ENCODE peak calls at places on chromosomes 16 and 17, in four cellular contexts. One of them, this sample, is unnamed.

GRCh38 chr17:36188891-36189306 is 7.7 kb downstream of the CCL3L1 start:
- DNase-seq in B cell: peak; percentile 38
- DNase-seq in A549: no peak
- DNase-seq in lower lobe of right lung: peak; percentile 73
- DNase-seq in this sample: peak; percentile 48

GRCh38 chr16:72191551-72191950 is 19.6 kb upstream of the PMFBP1 start:
- DNase-seq in A549: no peak
- DNase-seq in lower lobe of right lung: no peak
- DNase-seq in B cell: no peak
- DNase-seq in this sample: no peak

GRCh38 chr16:9159839-9160550 is 68.6 kb downstream of the HAPSTR1 start:
- DNase-seq in lower lobe of right lung: peak; percentile 59
- DNase-seq in A549: peak; percentile 62
- DNase-seq in B cell: peak; percentile 21
- DNase-seq in this sample: peak; percentile 62

GRCh38 chr17:30584810-30585209 is 107.6 kb downstream of the GOSR1 start:
- DNase-seq in B cell: no peak
- DNase-seq in A549: no peak
- DNase-seq in lower lobe of right lung: no peak
- DNase-seq in this sample: no peak

GRCh38 chr16:80231888-80232287 is 308.9 kb upstream of the DYNLRB2 start:
- DNase-seq in A549: no peak
- DNase-seq in lower lobe of right lung: no peak
- DNase-seq in B cell: no peak
- DNase-seq in this sample: peak; percentile 24

GRCh38 chr17:44348234-44348987 is 3.3 kb downstream of the GRN start:
- DNase-seq in A549: no peak
- DNase-seq in lower lobe of right lung: peak; percentile 76
- DNase-seq in B cell: peak; percentile 84
- DNase-seq in this sample: peak; percentile 84

GRCh38 chr16:31010539-31010938 is at the start of gene STX1B:
- DNase-seq in B cell: peak; percentile 42
- DNase-seq in lower lobe of right lung: no peak
- DNase-seq in A549: no peak
- DNase-seq in this sample: no peak

GRCh38 chr17:19380551-19381284 is 2.4 kb downstream of the MAPK7 start:
- DNase-seq in lower lobe of right lung: no peak
- DNase-seq in A549: no peak
- DNase-seq in B cell: no peak
- DNase-seq in this sample: no peak

GRCh38 chr16:71781741-71782140 is 26.9 kb downstream of the AP1G1 start:
- DNase-seq in A549: no peak
- DNase-seq in lower lobe of right lung: no peak
- DNase-seq in B cell: no peak
- DNase-seq in this sample: no peak

GRCh38 chr16:3158498-3159314 is 23.9 kb downstream of the ZNF213 start:
- DNase-seq in B cell: peak; percentile 91
- DNase-seq in lower lobe of right lung: peak; percentile 92
- DNase-seq in A549: peak; percentile 95
- DNase-seq in this sample: peak; percentile 92

GRCh38 chr17:27241346-27241946 is 52.5 kb upstream of the WSB1 start:
- DNase-seq in B cell: no peak
- DNase-seq in lower lobe of right lung: no peak
- DNase-seq in A549: no peak
- DNase-seq in this sample: peak; percentile 39

GRCh38 chr17:57445051-57445450 is 188.7 kb downstream of the MSI2 start:
- DNase-seq in A549: peak; percentile 78
- DNase-seq in B cell: no peak
- DNase-seq in lower lobe of right lung: no peak
- DNase-seq in this sample: no peak

GRCh38 chr17:37791434-37791833 is 46.6 kb upstream of the HNF1B start:
- DNase-seq in A549: peak; percentile 35
- DNase-seq in lower lobe of right lung: no peak
- DNase-seq in B cell: peak; percentile 73
- DNase-seq in this sample: peak; percentile 71

GRCh38 chr17:7853693-7854043 is 1.2 kb upstream of the TMEM88 start:
- DNase-seq in A549: no peak
- DNase-seq in lower lobe of right lung: peak; percentile 49
- DNase-seq in B cell: peak; percentile 49
- DNase-seq in this sample: no peak

GRCh38 chr17:17758443-17758842 is 77.2 kb downstream of the RAI1 start:
- DNase-seq in A549: no peak
- DNase-seq in B cell: no peak
- DNase-seq in lower lobe of right lung: no peak
- DNase-seq in this sample: no peak

GRCh38 chr16:64773638-64774037 is 348.2 kb downstream of the CDH11 start:
- DNase-seq in lower lobe of right lung: no peak
- DNase-seq in B cell: no peak
- DNase-seq in A549: no peak
- DNase-seq in this sample: no peak

GRCh38 chr17:66459811-66460270 is 157.4 kb downstream of the PRKCA start:
- DNase-seq in A549: peak; percentile 94
- DNase-seq in lower lobe of right lung: no peak
- DNase-seq in B cell: no peak
- DNase-seq in this sample: no peak

GRCh38 chr16:2858245-2859025 is 465 bp upstream of the PRSS22 start:
- DNase-seq in A549: no peak
- DNase-seq in B cell: no peak
- DNase-seq in lower lobe of right lung: peak; percentile 90
- DNase-seq in this sample: no peak

GRCh38 chr16:30032083-30032819 is 1.2 kb upstream of the TLCD3B start:
- DNase-seq in lower lobe of right lung: no peak
- DNase-seq in B cell: peak; percentile 76
- DNase-seq in A549: no peak
- DNase-seq in this sample: peak; percentile 86

GRCh38 chr16:89749637-89750036 is 28.3 kb downstream of the ZNF276 start:
- DNase-seq in lower lobe of right lung: peak; percentile 76
- DNase-seq in A549: no peak
- DNase-seq in B cell: peak; percentile 26
- DNase-seq in this sample: no peak

GRCh38 chr17:36001862-36002603 is 680 bp upstream of the CCL15 start:
- DNase-seq in B cell: no peak
- DNase-seq in lower lobe of right lung: peak; percentile 52
- DNase-seq in A549: no peak
- DNase-seq in this sample: no peak

GRCh38 chr17:50149425-50150353 is 788 bp downstream of the PPP1R9B start:
- DNase-seq in A549: no peak
- DNase-seq in lower lobe of right lung: peak; percentile 85
- DNase-seq in B cell: peak; percentile 80
- DNase-seq in this sample: peak; percentile 73

GRCh38 chr17:57480438-57481196 is 224.3 kb downstream of the MSI2 start:
- DNase-seq in lower lobe of right lung: no peak
- DNase-seq in B cell: no peak
- DNase-seq in A549: no peak
- DNase-seq in this sample: no peak

GRCh38 chr17:7258731-7259554 is 3.3 kb downstream of the CLDN7 start:
- DNase-seq in B cell: no peak
- DNase-seq in lower lobe of right lung: peak; percentile 89
- DNase-seq in A549: no peak
- DNase-seq in this sample: no peak

GRCh38 chr17:75824050-75824552 is 20.1 kb downstream of the UNC13D start:
- DNase-seq in lower lobe of right lung: no peak
- DNase-seq in B cell: no peak
- DNase-seq in A549: no peak
- DNase-seq in this sample: no peak

GRCh38 chr16:66844342-66845079 is at the start of gene CA7:
- DNase-seq in lower lobe of right lung: no peak
- DNase-seq in A549: no peak
- DNase-seq in B cell: no peak
- DNase-seq in this sample: no peak

GRCh38 chr17:76000016-76000754 is 470 bp upstream of the CDK3 start:
- DNase-seq in lower lobe of right lung: peak; percentile 68
- DNase-seq in B cell: peak; percentile 68
- DNase-seq in A549: peak; percentile 96
- DNase-seq in this sample: peak; percentile 86

GRCh38 chr17:35984140-35984539 is 2.4 kb downstream of the CCL14 start:
- DNase-seq in B cell: no peak
- DNase-seq in A549: no peak
- DNase-seq in lower lobe of right lung: no peak
- DNase-seq in this sample: no peak

DNA sequence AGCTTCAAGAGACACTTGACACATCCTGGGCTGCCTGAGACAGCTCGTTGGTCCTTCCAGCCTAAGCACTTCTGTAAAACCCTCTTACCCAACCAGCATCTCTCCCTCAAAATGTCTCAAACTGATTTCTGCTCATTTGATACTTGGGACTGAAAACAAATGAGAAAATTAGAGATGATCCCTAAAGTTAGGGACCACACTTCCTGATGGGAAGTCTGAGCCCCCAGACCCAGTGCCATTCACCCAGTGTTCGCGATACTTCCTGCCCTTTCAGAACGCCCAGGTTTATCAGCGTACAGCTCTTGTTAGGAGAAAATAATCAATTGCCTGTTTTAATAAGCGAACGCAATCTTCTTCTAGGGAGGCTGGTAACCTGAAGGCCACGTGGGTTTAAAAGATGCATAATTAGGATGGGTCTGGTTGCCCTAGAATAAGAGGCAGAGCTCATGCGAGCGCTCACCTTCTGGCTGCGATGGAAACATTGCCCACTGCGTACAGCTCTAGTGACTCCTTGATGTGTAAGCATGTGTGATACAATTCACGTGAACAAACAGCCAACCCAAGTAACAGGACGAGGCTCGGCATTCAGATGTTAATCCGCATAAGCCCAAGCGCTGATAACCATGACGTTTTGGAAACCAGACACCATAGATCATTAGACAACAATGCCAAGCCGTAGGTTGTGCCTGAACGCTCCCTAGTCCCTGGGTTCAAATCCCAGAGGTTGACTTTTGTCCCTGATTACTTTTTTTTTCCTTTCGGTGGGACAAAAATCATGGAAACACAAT is 213.1 kb downstream of the FOXL1 start:
- DNase-seq in B cell: no peak
- DNase-seq in A549: no peak
- DNase-seq in lower lobe of right lung: no peak
- DNase-seq in this sample: no peak
- TF ChIP-seq CTCF in B cell: no peak
- TF ChIP-seq CTCF in A549: no peak
- TF ChIP-seq CTCF in lower lobe of right lung: no peak
- TF ChIP-seq CTCF in this sample: no peak

GRCh38 chr17:74547264-74547663 is 1.3 kb upstream of the CD300C start:
- DNase-seq in lower lobe of right lung: peak; percentile 27
- DNase-seq in A549: no peak
- DNase-seq in B cell: no peak
- DNase-seq in this sample: no peak
- TF ChIP-seq CTCF in lower lobe of right lung: no peak
- TF ChIP-seq CTCF in A549: no peak
- TF ChIP-seq CTCF in B cell: no peak
- TF ChIP-seq CTCF in this sample: no peak

GRCh38 chr17:40533896-40534295 is 31.4 kb downstream of the CCR7 start:
- DNase-seq in B cell: no peak
- DNase-seq in lower lobe of right lung: no peak
- DNase-seq in A549: no peak
- DNase-seq in this sample: no peak
- TF ChIP-seq CTCF in B cell: no peak
- TF ChIP-seq CTCF in lower lobe of right lung: no peak
- TF ChIP-seq CTCF in A549: no peak
- TF ChIP-seq CTCF in this sample: no peak

DNA sequence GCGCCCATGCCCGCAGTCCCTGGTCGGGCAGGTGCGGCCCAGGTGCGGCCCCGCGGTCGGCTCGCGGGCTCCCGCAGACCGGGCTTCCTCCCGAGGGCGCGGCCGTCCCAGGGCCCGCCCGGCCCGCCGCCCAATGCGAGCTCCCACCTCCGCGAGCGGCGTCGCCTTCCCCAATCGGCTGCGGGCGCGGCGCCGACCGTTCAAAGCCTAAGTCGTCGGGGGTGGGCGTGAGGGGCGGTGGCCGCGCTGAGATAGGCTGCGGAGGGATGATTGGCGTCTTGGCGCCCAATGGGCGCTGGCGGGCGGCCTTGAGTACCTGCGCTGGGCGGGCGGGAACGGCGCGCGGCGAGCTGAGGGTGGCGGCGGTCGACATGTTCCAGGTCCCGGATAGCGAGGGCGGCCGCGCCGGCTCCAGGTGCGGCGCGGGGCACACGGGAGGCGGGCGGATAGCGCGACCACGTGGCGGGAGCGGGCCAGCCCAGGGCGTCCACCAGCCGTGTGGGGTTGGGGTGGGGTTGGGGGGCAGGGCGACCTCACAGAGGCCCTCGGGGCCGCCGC is at the start of gene JPT2:
- DNase-seq in B cell: peak; percentile 98
- DNase-seq in lower lobe of right lung: peak; percentile 98
- DNase-seq in A549: peak; percentile 95
- DNase-seq in this sample: peak; percentile 100
- TF ChIP-seq CTCF in B cell: no peak
- TF ChIP-seq CTCF in lower lobe of right lung: no peak
- TF ChIP-seq CTCF in A549: no peak
- TF ChIP-seq CTCF in this sample: no peak

GRCh38 chr16:85027968-85028637 is 508 bp downstream of the KIAA0513 start:
- DNase-seq in lower lobe of right lung: no peak
- DNase-seq in A549: no peak
- DNase-seq in B cell: no peak
- DNase-seq in this sample: no peak
- TF ChIP-seq CTCF in lower lobe of right lung: peak; percentile 42
- TF ChIP-seq CTCF in A549: no peak
- TF ChIP-seq CTCF in B cell: peak; percentile 33
- TF ChIP-seq CTCF in this sample: peak; percentile 20

GRCh38 chr17:10370209-10370608 is 2.6 kb downstream of the MYH13 start:
- DNase-seq in lower lobe of right lung: no peak
- DNase-seq in A549: no peak
- DNase-seq in B cell: no peak
- DNase-seq in this sample: no peak
- TF ChIP-seq CTCF in lower lobe of right lung: no peak
- TF ChIP-seq CTCF in A549: no peak
- TF ChIP-seq CTCF in B cell: no peak
- TF ChIP-seq CTCF in this sample: no peak